ENCODE peak calls at places on chromosomes 6 and 20, in eight cellular contexts. H is lower lobe of right lung, R is omental fat pad, W is H54, M is GM06990, K is HFFc6, L is heart left ventricle, Q is NCI-H146. J is an unnamed sample.

GRCh38 chr20:61957961-61958715 is 107.5 kb downstream of the TAF4 start:
- DNase-seq in H (no peak), R (no peak), W (no peak), M (no peak), K (no peak), L (no peak), Q (no peak), J (no peak)

GRCh38 chr20:63098195-63098810 is 91.5 kb upstream of the BHLHE23 start:
- DNase-seq in H (no peak), R (no peak), W (no peak), M (no peak), K (no peak), L (no peak), Q (no peak), J (peak)

GRCh38 chr6:29082457-29082856 is 4.7 kb downstream of the OR2B3 start:
- DNase-seq in H (no peak), R (no peak), W (no peak), M (no peak), K (no peak), L (no peak), Q (no peak), J (no peak)

GRCh38 chr6:168546173-168546572 is 105.2 kb downstream of the SMOC2 start:
- DNase-seq in H (no peak), R (peak), W (no peak), M (no peak), K (no peak), L (no peak), Q (no peak), J (no peak)

GRCh38 chr20:64164123-64164836 is at the start of gene MYT1:
- DNase-seq in H (no peak), R (no peak), W (no peak), M (no peak), K (no peak), L (no peak), Q (peak), J (no peak)

GRCh38 chr20:6705106-6705766 is 62.2 kb upstream of the BMP2 start:
- DNase-seq in H (no peak), R (no peak), W (no peak), M (no peak), K (no peak), L (no peak), Q (no peak), J (no peak)

GRCh38 chr6:41135062-41135832 is 18.9 kb downstream of the TREML1 start:
- DNase-seq in H (no peak), R (no peak), W (no peak), M (no peak), K (no peak), L (no peak), Q (no peak), J (no peak)

GRCh38 chr6:11798538-11798937 is 19.9 kb upstream of the ADTRP start:
- DNase-seq in H (no peak), R (no peak), W (no peak), M (no peak), K (no peak), L (no peak), Q (no peak), J (no peak)

GRCh38 chr20:17059465-17059864 is 167.4 kb upstream of the PCSK2 start:
- DNase-seq in H (no peak), R (no peak), W (peak), M (no peak), K (no peak), L (no peak), Q (no peak), J (no peak)

GRCh38 chr6:71310261-71310660 is 21.6 kb downstream of the OGFRL1 start:
- DNase-seq in H (no peak), R (no peak), W (no peak), M (no peak), K (no peak), L (no peak), Q (no peak), J (no peak)

GRCh38 chr6:79946242-79946641 is 1.1 kb downstream of the ELOVL4 start:
- DNase-seq in H (no peak), R (no peak), W (no peak), M (no peak), K (peak), L (no peak), Q (peak), J (peak)

GRCh38 chr20:44659931-44660330 is 8.4 kb upstream of the ADA start:
- DNase-seq in H (no peak), R (no peak), W (no peak), M (no peak), K (no peak), L (no peak), Q (no peak), J (no peak)

GRCh38 chr6:51550243-51550642 is 537.2 kb downstream of the PKHD1 start:
- DNase-seq in H (no peak), R (no peak), W (no peak), M (no peak), K (no peak), L (no peak), Q (peak), J (no peak)

GRCh38 chr6:54613596-54613995 is 233.0 kb upstream of the FAM83B start:
- DNase-seq in H (no peak), R (no peak), W (no peak), M (no peak), K (no peak), L (no peak), Q (no peak), J (no peak)

GRCh38 chr20:20839771-20840170 is 127.3 kb upstream of the RALGAPA2 start:
- DNase-seq in H (no peak), R (no peak), W (no peak), M (no peak), K (no peak), L (no peak), Q (no peak), J (no peak)